ENCODE peak calls at places on chromosomes 3 and 15, in five cellular contexts. F is A549, G is body of pancreas, O is heart left ventricle, Z is upper lobe of left lung. X is an unnamed sample.

GRCh38 chr3:65729553-65729952 is 309.2 kb downstream of the MAGI1 start:
- ATAC-seq in F (no peak), G (peak; percentile 66), O (peak; percentile 83), Z (no peak), X (peak; percentile 40)

GRCh38 chr3:75863878-75864277 is 78.5 kb upstream of the ZNF717 start:
- ATAC-seq in F (no peak), G (no peak), O (no peak), Z (no peak), X (no peak)

GRCh38 chr3:118809696-118810498 is 224.7 kb downstream of the IGSF11 start:
- ATAC-seq in F (no peak), G (no peak), O (no peak), Z (no peak), X (no peak)

GRCh38 chr15:83190450-83190849 is 17.2 kb downstream of the HDGFL3 start:
- ATAC-seq in F (no peak), G (no peak), O (no peak), Z (no peak), X (no peak)

GRCh38 chr3:133136114-133137041 is 98.2 kb downstream of the TMEM108 start:
- ATAC-seq in F (no peak), G (no peak), O (no peak), Z (no peak), X (no peak)

GRCh38 chr3:158768881-158769518 is 32.9 kb upstream of the MFSD1 start:
- ATAC-seq in F (peak; percentile 75), G (peak; percentile 68), O (peak; percentile 83), Z (peak; percentile 74), X (peak; percentile 89)

GRCh38 chr3:140501054-140501769 is 176.7 kb upstream of the TRIM42 start:
- ATAC-seq in F (no peak), G (peak; percentile 76), O (peak; percentile 61), Z (no peak), X (no peak)

GRCh38 chr3:133895208-133896001 is at the start of gene RAB6B:
- ATAC-seq in F (peak; percentile 89), G (peak; percentile 77), O (peak; percentile 86), Z (peak; percentile 41), X (peak; percentile 83)

GRCh38 chr3:194584866-194585265 is 48.4 kb downstream of the TMEM44 start:
- ATAC-seq in F (no peak), G (no peak), O (no peak), Z (no peak), X (no peak)

GRCh38 chr15:23599053-23599452 is 33.6 kb downstream of the MKRN3 start:
- ATAC-seq in F (no peak), G (no peak), O (no peak), Z (no peak), X (no peak)

GRCh38 chr15:74782596-74783071 is 754 bp downstream of the CSK start:
- ATAC-seq in F (peak; percentile 48), G (no peak), O (peak; percentile 2), Z (peak; percentile 2), X (no peak)

GRCh38 chr3:147958754-147959153 is 549.6 kb downstream of the ZIC1 start:
- ATAC-seq in F (no peak), G (no peak), O (no peak), Z (no peak), X (no peak)

GRCh38 chr3:147963711-147964110 is 554.5 kb downstream of the ZIC1 start:
- ATAC-seq in F (no peak), G (no peak), O (no peak), Z (no peak), X (no peak)

GRCh38 chr3:147962408-147963164 is 553.4 kb downstream of the ZIC1 start:
- ATAC-seq in F (no peak), G (no peak), O (no peak), Z (no peak), X (no peak)

GRCh38 chr3:147956615-147957014 is 547.5 kb downstream of the ZIC1 start:
- ATAC-seq in F (no peak), G (no peak), O (no peak), Z (no peak), X (no peak)

DNA sequence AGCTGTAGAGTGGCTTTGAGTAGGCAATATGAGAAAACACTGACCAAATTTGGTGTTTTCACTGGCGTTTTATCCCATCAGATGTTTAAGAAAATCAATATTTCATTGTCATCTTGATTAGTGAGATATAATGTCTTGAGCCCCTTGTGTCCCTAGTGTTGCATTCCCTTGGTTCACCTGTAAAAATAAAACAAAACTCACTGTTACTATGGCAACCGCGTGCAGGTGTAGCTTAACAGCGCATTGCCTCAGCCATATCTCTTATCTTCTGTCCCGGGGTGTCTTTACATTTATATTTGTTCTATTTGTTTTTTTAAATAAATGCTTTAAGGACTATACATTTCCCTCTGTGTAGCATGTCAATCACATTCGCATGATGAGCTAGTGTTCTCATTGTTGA is 551.6 kb downstream of the ZIC1 start:
- ATAC-seq in F (no peak), G (no peak), O (no peak), Z (no peak), X (no peak)
- TF ChIP-seq POLR2A in F (no peak), G (no peak), O (no peak), Z (no peak), X (no peak)

GRCh38 chr3:20322085-20322484 is 136.1 kb upstream of the SGO1 start:
- ATAC-seq in F (no peak), G (no peak), O (no peak), Z (no peak), X (no peak)

GRCh38 chr3:20320489-20320888 is 134.5 kb upstream of the SGO1 start:
- ATAC-seq in F (no peak), G (peak; percentile 93), O (no peak), Z (no peak), X (no peak)

GRCh38 chr3:20324664-20325478 is 138.9 kb upstream of the SGO1 start:
- ATAC-seq in F (no peak), G (no peak), O (no peak), Z (no peak), X (no peak)

GRCh38 chr3:20323307-20323927 is 137.4 kb upstream of the SGO1 start:
- ATAC-seq in F (no peak), G (no peak), O (no peak), Z (no peak), X (no peak)

DNA sequence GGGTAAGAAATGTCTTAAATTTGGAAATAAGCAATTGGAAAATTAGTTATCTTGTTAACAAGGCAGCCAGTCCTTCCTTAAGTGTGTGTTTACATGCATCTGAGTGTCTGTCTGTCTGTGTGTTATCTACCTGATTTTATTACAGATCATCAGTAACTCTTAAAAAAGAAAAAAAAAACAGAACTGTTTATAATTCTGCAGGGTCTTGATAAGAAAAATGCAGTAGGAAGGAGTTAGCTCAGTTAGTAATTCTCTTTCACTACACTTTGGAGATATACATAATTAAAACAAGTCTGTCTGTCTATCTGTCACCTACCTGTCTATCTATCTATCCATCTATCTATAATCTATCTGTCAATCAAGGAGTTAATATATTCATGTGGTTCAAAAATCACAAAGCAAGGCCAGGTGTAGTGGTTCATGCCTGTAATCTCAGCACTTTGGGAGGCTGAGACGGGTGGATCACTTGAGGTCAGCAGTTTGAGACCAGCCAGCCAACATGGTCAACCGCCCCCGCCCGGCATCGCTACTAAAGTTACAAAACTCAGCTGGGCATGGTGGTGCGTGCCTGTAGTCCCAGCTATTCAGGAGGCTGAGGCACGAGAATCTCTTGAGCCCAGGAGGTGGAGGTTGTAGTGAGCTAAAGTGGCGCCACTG is 135.5 kb upstream of the SGO1 start:
- ATAC-seq in F (no peak), G (no peak), O (no peak), Z (no peak), X (no peak)
- H3K27ac ChIP-seq in F (no peak overlapping the region), G (peak overlapping the region; percentile 74), O (no peak overlapping the region), Z (no peak overlapping the region), X (no peak overlapping the region)

GRCh38 chr3:48630833-48631232 is 4.4 kb downstream of the SLC26A6 start:
- ATAC-seq in F (no peak), G (no peak), O (no peak), Z (no peak), X (no peak)
- TF ChIP-seq CTCF in F (no peak), G (no peak), O (no peak), Z (no peak), X (no peak)

GRCh38 chr3:101722394-101723173 is 1.8 kb upstream of the CEP97 start:
- ATAC-seq in F (no peak), G (no peak), O (no peak), Z (no peak), X (no peak)
- TF ChIP-seq POLR2A in F (no peak), G (no peak), O (no peak), Z (no peak), X (no peak)

DNA sequence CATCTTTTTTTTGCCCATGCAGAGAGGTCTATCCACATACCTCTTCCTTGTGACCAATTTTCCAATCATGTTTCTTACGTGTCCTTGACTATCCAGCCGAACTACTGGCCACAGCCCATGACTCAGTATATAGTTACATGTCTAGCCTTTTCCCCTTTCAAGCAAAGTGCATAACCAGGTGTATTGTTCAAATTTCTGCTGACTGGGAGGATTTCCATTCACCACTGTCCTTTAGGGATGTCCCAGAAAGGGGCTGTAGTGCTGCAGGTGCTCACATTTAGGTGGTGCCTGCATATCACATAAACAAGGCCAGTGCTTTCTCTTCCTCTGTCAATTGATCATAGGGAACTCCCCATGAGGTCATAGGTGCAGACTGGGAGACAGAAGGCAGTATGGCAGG is 69.4 kb upstream of the ALDH1A3 start:
- ATAC-seq in F (no peak), G (no peak), O (no peak), Z (no peak), X (no peak)
- H3K27ac ChIP-seq in F (no peak overlapping the region), G (no peak overlapping the region), O (no peak overlapping the region), Z (no peak overlapping the region), X (no peak overlapping the region)

DNA sequence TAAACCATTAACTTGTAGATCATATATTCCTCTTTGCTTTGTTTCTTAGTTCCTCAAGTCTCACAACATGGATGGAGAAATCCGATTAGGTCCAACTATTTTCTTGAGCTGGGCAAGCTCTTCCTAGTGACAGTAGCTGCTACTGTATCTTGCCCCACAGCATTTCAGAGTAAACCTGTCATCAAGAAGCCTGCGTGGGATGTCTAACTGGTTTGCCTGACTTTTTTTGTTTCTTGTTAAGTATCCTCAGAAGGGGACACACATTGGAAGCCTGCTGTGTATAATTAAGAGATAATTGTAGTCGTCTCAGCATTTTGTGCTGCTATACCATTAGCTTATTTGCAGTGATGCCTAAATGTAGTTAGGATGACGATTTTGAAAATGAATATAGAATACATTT is 29.3 kb upstream of the STT3B start:
- ATAC-seq in F (no peak), G (no peak), O (no peak), Z (no peak), X (no peak)
- TF ChIP-seq CTCF in F (no peak), G (no peak), O (no peak), Z (no peak), X (no peak)

GRCh38 chr3:120448707-120449650 is 1.8 kb downstream of the FSTL1 start:
- ATAC-seq in F (peak; percentile 39), G (no peak), O (peak; percentile 39), Z (no peak), X (peak; percentile 44)
- TF ChIP-seq POLR2A in F (no peak), G (no peak), O (no peak), Z (no peak), X (no peak)

GRCh38 chr15:70407955-70408354 is 310.2 kb upstream of the TLE3 start:
- ATAC-seq in F (no peak), G (no peak), O (no peak), Z (no peak), X (no peak)
- H3K27ac ChIP-seq in F (no peak overlapping the region), G (no peak overlapping the region), O (no peak overlapping the region), Z (no peak overlapping the region), X (no peak overlapping the region)